ENCODE peak calls at places on chromosomes 3 and 15, in seven cellular contexts. D is stomach, L is right cardiac atrium, M is lung, O is vagina, Z is uterus, A is GM23338. J is an unnamed sample.

GRCh38 chr3:125087768-125088391 is 32.1 kb upstream of the HEG1 start:
- DNase-seq in L (no peak), A (no peak), Z (no peak), O (no peak), D (no peak), M (no peak), J (no peak)

GRCh38 chr3:155131104-155131503 is 51.0 kb downstream of the MME start:
- DNase-seq in L (no peak), Z (no peak), D (no peak), M (no peak), O (no peak), A (no peak), J (no peak)

GRCh38 chr3:136778865-136779264 is 26.7 kb upstream of the STAG1 start:
- DNase-seq in Z (no peak), M (peak; percentile 31), L (no peak), A (no peak), O (no peak), D (no peak), J (no peak)

GRCh38 chr15:65092911-65093792 is 16.6 kb downstream of the KBTBD13 start:
- DNase-seq in L (no peak), O (peak; percentile 82), M (no peak), D (no peak), Z (no peak), A (no peak), J (no peak)

GRCh38 chr3:105385868-105386508 is 19.3 kb downstream of the ALCAM start:
- DNase-seq in L (no peak), D (no peak), O (no peak), A (no peak), Z (no peak), M (no peak), J (no peak)

GRCh38 chr3:36991923-36992805 is 767 bp downstream of the EPM2AIP1 start:
- DNase-seq in L (no peak), O (peak; percentile 95), Z (peak; percentile 31), A (peak; percentile 21), D (no peak), M (no peak), J (no peak)

GRCh38 chr15:34330279-34330678 is 7.3 kb downstream of the SLC12A6 start:
- DNase-seq in O (no peak), L (no peak), M (no peak), Z (no peak), D (no peak), A (no peak), J (no peak)

GRCh38 chr15:96181873-96182301 is 148.6 kb upstream of the NR2F2 start:
- DNase-seq in Z (peak; percentile 87), L (peak; percentile 84), O (no peak), A (no peak), M (peak; percentile 60), D (no peak), J (peak; percentile 84)

GRCh38 chr15:78353093-78353492 is 12.9 kb downstream of the CRABP1 start:
- DNase-seq in A (peak; percentile 51), Z (no peak), O (no peak), D (no peak), M (no peak), L (no peak), J (no peak)

GRCh38 chr3:98589331-98589870 is 4.0 kb downstream of the CPOX start:
- DNase-seq in M (no peak), L (no peak), A (no peak), O (no peak), D (no peak), Z (no peak), J (no peak)

GRCh38 chr3:153350420-153350819 is 188.4 kb downstream of the RAP2B start:
- DNase-seq in Z (no peak), O (no peak), M (no peak), L (no peak), A (no peak), D (no peak), J (no peak)

GRCh38 chr3:127606086-127606805 is 8.0 kb downstream of the MCM2 start:
- DNase-seq in O (no peak), L (no peak), Z (no peak), D (no peak), M (no peak), A (no peak), J (no peak)

GRCh38 chr3:178381555-178381954 is 154.7 kb upstream of the KCNMB2 start:
- DNase-seq in O (no peak), Z (no peak), M (no peak), D (no peak), L (no peak), A (no peak), J (no peak)

GRCh38 chr15:34647569-34648334 is 64.3 kb upstream of the GOLGA8B start:
- DNase-seq in A (no peak), M (no peak), L (no peak), O (no peak), Z (no peak), D (no peak), J (no peak)

GRCh38 chr3:188166471-188166870 is 12.5 kb downstream of the LPP start:
- DNase-seq in O (no peak), L (no peak), Z (no peak), A (no peak), D (no peak), M (no peak), J (no peak)

GRCh38 chr3:94548581-94549316 is 485.9 kb downstream of the NSUN3 start:
- DNase-seq in O (no peak), A (peak; percentile 51), M (no peak), D (no peak), Z (no peak), L (peak; percentile 10), J (no peak)

GRCh38 chr3:31077826-31078225 is 183.4 kb upstream of the GADL1 start:
- DNase-seq in M (no peak), Z (no peak), O (no peak), L (no peak), D (no peak), A (no peak), J (no peak)

GRCh38 chr3:139216958-139217357 is 126.9 kb upstream of the MRPS22 start:
- DNase-seq in D (no peak), A (no peak), Z (no peak), M (no peak), L (no peak), O (no peak), J (no peak)
- H3K27me3 ChIP-seq in D (no peaks in the 10 kb centered on the region), A (no peaks in the 10 kb centered on the region), Z (no peaks in the 10 kb centered on the region), M (no peaks in the 10 kb centered on the region), L (peaks cover 3% of the 10 kb centered on the region), O (no peaks in the 10 kb centered on the region), J (no peaks in the 10 kb centered on the region)

GRCh38 chr3:71614869-71615268 is 31.3 kb upstream of the FOXP1 start:
- DNase-seq in L (no peak), D (no peak), M (no peak), Z (no peak), A (no peak), O (no peak), J (no peak)

GRCh38 chr3:71611099-71611498 is 27.6 kb upstream of the FOXP1 start:
- DNase-seq in D (no peak), O (no peak), M (no peak), Z (no peak), L (no peak), A (no peak), J (no peak)

GRCh38 chr3:71621802-71622537 is 38.4 kb upstream of the FOXP1 start:
- DNase-seq in L (no peak), O (no peak), D (no peak), Z (no peak), A (no peak), M (no peak), J (no peak)

GRCh38 chr3:71614426-71614825 is 30.9 kb upstream of the FOXP1 start:
- DNase-seq in M (no peak), O (no peak), D (no peak), L (no peak), A (no peak), Z (no peak), J (no peak)

DNA sequence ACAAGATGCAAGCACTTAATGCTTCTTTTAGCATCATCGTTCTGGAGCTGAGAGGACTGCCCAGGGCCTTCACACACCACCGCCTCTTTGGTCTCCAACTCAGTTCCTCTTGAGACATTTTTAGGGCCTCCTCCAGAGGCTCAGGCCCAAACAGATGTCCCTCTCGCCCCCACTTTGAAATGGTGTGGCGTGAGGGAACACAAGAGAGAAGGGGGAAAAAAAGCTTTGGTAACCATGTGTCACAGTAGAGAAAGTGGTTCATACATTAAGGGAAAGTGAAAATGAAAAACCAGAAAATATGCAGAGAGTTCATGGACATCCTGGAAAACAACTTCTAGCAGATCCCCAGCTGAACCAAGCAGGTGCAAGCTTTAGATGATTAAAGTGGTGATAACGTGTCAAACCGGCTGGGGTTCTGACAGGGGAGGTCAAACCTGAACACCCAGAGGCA is 33.1 kb upstream of the FOXP1 start:
- DNase-seq in Z (no peak), L (no peak), O (no peak), M (no peak), D (no peak), A (no peak), J (no peak)
- H3K27ac ChIP-seq in Z (no peak overlapping the region), L (no peak overlapping the region), O (no peak overlapping the region), M (no peak overlapping the region), D (no peak overlapping the region), A (no peak overlapping the region), J (no peak overlapping the region)

DNA sequence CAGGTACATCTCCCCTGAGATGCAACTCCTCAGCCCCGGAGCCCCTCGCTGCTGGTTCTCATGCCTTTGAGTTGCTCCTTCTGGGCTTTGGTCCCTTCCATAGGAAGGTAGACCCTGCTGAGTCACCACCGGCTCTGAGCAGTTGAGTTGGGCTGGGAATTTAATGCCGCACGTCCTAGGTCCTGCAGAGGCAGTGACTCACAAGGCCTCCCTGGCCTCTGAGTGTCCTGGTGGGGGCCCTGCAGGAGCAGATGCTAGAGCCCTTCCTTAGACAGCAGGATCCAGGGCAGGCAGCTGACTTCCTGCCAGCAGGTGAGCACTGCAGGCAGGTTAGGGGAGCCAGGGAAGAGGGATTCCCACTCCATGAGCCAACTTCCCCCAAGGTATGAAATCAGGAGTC is 5.5 kb upstream of the NTRK3 start:
- DNase-seq in D (no peak), A (no peak), Z (no peak), O (no peak), M (no peak), L (no peak), J (no peak)
- H3K27me3 ChIP-seq in D (peaks cover 74% of the 10 kb centered on the region), A (peaks cover 9% of the 10 kb centered on the region), Z (no peaks in the 10 kb centered on the region), O (peaks cover 2% of the 10 kb centered on the region), M (no peaks in the 10 kb centered on the region), L (no peaks in the 10 kb centered on the region), J (no peaks in the 10 kb centered on the region)

GRCh38 chr15:44763187-44763586 is 26.9 kb downstream of the TRIM69 start:
- DNase-seq in L (no peak), Z (no peak), D (no peak), A (no peak), M (no peak), O (no peak), J (no peak)
- H3K27ac ChIP-seq in L (no peak overlapping the region), Z (no peak overlapping the region), D (no peak overlapping the region), A (no peak overlapping the region), M (no peak overlapping the region), O (no peak overlapping the region), J (no peak overlapping the region)

GRCh38 chr3:10992946-10993728 is 589 bp downstream of the SLC6A1 start:
- DNase-seq in O (no peak), D (no peak), L (no peak), A (peak; percentile 53), M (no peak), Z (peak; percentile 16), J (peak; percentile 40)
- H3K27me3 ChIP-seq in O (no peaks in the 10 kb centered on the region), D (peaks cover 87% of the 10 kb centered on the region), L (no peaks in the 10 kb centered on the region), A (peaks cover 58% of the 10 kb centered on the region), M (no peaks in the 10 kb centered on the region), Z (peaks cover 3% of the 10 kb centered on the region), J (no peaks in the 10 kb centered on the region)

GRCh38 chr3:39000008-39000450 is 51.7 kb downstream of the SCN11A start:
- DNase-seq in O (no peak), L (no peak), Z (no peak), M (no peak), A (peak; percentile 91), D (no peak), J (no peak)

GRCh38 chr3:39011191-39011736 is 40.5 kb downstream of the SCN11A start:
- DNase-seq in A (no peak), Z (no peak), L (no peak), D (no peak), O (no peak), M (no peak), J (no peak)

GRCh38 chr3:39005295-39005694 is 46.4 kb downstream of the SCN11A start:
- DNase-seq in D (no peak), L (no peak), Z (no peak), A (no peak), M (no peak), O (peak; percentile 16), J (no peak)
- H3K27ac ChIP-seq in D (no peak overlapping the region), L (no peak overlapping the region), Z (no peak overlapping the region), A (no peak overlapping the region), M (no peak overlapping the region), O (no peak overlapping the region), J (no peak overlapping the region)

J was measured in ovary.